ENCODE peak calls at places on chromosomes 4 and X, in seven cellular contexts. R is uterus, F is upper lobe of right lung, P is sigmoid colon, N is left lung, G is tibial artery, S is kidney. B is an unnamed sample.

GRCh38 chr4:57037982-57038604 is 59.4 kb downstream of the POLR2B start:
- DNase-seq in R (peak), F (peak), P (peak), N (peak), G (peak), S (no peak), B (peak)

GRCh38 chrX:40130207-40130606 is 32.4 kb upstream of the BCOR start:
- DNase-seq in R (peak), F (no peak), P (no peak), N (no peak), G (no peak), S (no peak), B (no peak)

GRCh38 chr4:38904090-38904666 is 36.6 kb downstream of the FAM114A1 start:
- DNase-seq in R (no peak), F (no peak), P (no peak), N (no peak), G (no peak), S (no peak), B (no peak)

GRCh38 chr4:169438057-169438480 is 167.3 kb upstream of the SH3RF1 start:
- DNase-seq in R (no peak), F (no peak), P (no peak), N (no peak), G (no peak), S (no peak), B (no peak)

GRCh38 chr4:21964762-21965319 is 16.3 kb upstream of the KCNIP4 start:
- DNase-seq in R (no peak), F (no peak), P (no peak), N (no peak), G (no peak), S (no peak), B (no peak)

GRCh38 chrX:40340116-40340515 is 240.7 kb upstream of the ATP6AP2 start:
- DNase-seq in R (no peak), F (no peak), P (no peak), N (no peak), G (no peak), S (no peak), B (no peak)

GRCh38 chr4:137794779-137795178 is 262.5 kb upstream of the PCDH18 start:
- DNase-seq in R (no peak), F (no peak), P (no peak), N (no peak), G (no peak), S (no peak), B (no peak)

GRCh38 chr4:53557601-53558000 is 33.7 kb downstream of the LNX1 start:
- DNase-seq in R (no peak), F (no peak), P (no peak), N (no peak), G (no peak), S (no peak), B (no peak)

GRCh38 chr4:112098841-112099240 is 46.4 kb upstream of the FAM241A start:
- DNase-seq in R (no peak), F (no peak), P (no peak), N (no peak), G (no peak), S (no peak), B (no peak)

GRCh38 chrX:155747520-155747919 is 133.6 kb upstream of the VAMP7 start:
- DNase-seq in R (peak), F (no peak), P (no peak), N (no peak), G (peak), S (peak), B (no peak)

GRCh38 chr4:18180892-18181291 is 159.3 kb upstream of the LCORL start:
- DNase-seq in R (no peak), F (no peak), P (no peak), N (no peak), G (no peak), S (no peak), B (no peak)

GRCh38 chrX:9927638-9928037 is 39.5 kb upstream of the CLDN34 start:
- DNase-seq in R (no peak), F (no peak), P (no peak), N (no peak), G (no peak), S (no peak), B (no peak)

GRCh38 chr4:95465010-95465409 is 83.8 kb downstream of the UNC5C start:
- DNase-seq in R (no peak), F (no peak), P (no peak), N (no peak), G (no peak), S (no peak), B (no peak)

GRCh38 chr4:87575408-87575807 is 32.9 kb upstream of the DSPP start:
- DNase-seq in R (no peak), F (no peak), P (no peak), N (no peak), G (no peak), S (no peak), B (no peak)

GRCh38 chr4:183431614-183432013 is 12.8 kb upstream of the CDKN2AIP start:
- DNase-seq in R (no peak), F (no peak), P (no peak), N (no peak), G (no peak), S (no peak), B (no peak)

GRCh38 chr4:152408514-152409327 is 127.2 kb downstream of the FBXW7 start:
- DNase-seq in R (no peak), F (no peak), P (no peak), N (no peak), G (no peak), S (no peak), B (no peak)

GRCh38 chr4:147370473-147370872 is 110.4 kb upstream of the EDNRA start:
- DNase-seq in R (no peak), F (no peak), P (no peak), N (no peak), G (no peak), S (no peak), B (no peak)

GRCh38 chrX:153776611-153777045 is 4.2 kb upstream of the SRPK3 start:
- DNase-seq in R (no peak), F (no peak), P (peak), N (no peak), G (no peak), S (peak), B (no peak)

GRCh38 chr4:114386637-114387233 is 211.9 kb upstream of the UGT8 start:
- DNase-seq in R (no peak), F (no peak), P (no peak), N (no peak), G (no peak), S (no peak), B (no peak)

GRCh38 chr4:545612-546011 is 30.5 kb downstream of the TMEM271 start:
- DNase-seq in R (no peak), F (no peak), P (no peak), N (no peak), G (no peak), S (peak), B (no peak)

GRCh38 chrX:110194977-110195376 is 122.9 kb downstream of the AMMECR1 start:
- DNase-seq in R (no peak), F (no peak), P (no peak), N (no peak), G (no peak), S (no peak), B (no peak)

GRCh38 chr4:145298885-145299284 is 118.5 kb upstream of the OTUD4 start:
- DNase-seq in R (no peak), F (no peak), P (no peak), N (no peak), G (no peak), S (no peak), B (no peak)

GRCh38 chrX:37745354-37745753 is 34.5 kb upstream of the CYBB start:
- DNase-seq in R (peak), F (peak), P (peak), N (peak), G (peak), S (peak), B (peak)

GRCh38 chr4:121938282-121939092 is 13.4 kb downstream of the TRPC3 start:
- DNase-seq in R (no peak), F (no peak), P (no peak), N (no peak), G (no peak), S (no peak), B (no peak)

GRCh38 chr4:121946644-121947043 is 5.2 kb downstream of the TRPC3 start:
- DNase-seq in R (no peak), F (no peak), P (no peak), N (no peak), G (no peak), S (no peak), B (no peak)

GRCh38 chr4:121939690-121940089 is 12.2 kb downstream of the TRPC3 start:
- DNase-seq in R (no peak), F (no peak), P (no peak), N (no peak), G (no peak), S (no peak), B (no peak)

DNA sequence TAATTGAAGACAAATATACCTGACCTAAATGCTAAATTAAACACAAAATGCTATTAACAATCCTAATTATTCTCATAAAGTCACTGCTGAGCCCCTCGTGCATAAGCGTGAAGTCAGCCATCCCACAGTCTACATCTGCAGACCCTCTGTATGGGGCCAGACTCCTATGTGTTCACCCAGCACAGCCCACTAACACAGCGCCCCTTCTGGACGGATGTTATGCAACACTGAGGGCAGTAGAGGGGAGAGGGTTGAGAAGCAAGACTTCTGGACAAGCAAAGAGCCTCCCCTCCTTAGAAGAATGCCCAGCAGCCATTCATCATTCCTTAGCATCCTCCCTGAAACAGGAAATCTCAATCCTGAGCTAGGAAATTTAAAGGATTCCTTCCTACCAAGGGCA is 7.9 kb downstream of the TRPC3 start:
- DNase-seq in R (no peak), F (no peak), P (no peak), N (no peak), G (no peak), S (peak), B (no peak)
- TF ChIP-seq CTCF in R (no peak), F (no peak), P (no peak), N (no peak), G (no peak), S (no peak), B (no peak)

DNA sequence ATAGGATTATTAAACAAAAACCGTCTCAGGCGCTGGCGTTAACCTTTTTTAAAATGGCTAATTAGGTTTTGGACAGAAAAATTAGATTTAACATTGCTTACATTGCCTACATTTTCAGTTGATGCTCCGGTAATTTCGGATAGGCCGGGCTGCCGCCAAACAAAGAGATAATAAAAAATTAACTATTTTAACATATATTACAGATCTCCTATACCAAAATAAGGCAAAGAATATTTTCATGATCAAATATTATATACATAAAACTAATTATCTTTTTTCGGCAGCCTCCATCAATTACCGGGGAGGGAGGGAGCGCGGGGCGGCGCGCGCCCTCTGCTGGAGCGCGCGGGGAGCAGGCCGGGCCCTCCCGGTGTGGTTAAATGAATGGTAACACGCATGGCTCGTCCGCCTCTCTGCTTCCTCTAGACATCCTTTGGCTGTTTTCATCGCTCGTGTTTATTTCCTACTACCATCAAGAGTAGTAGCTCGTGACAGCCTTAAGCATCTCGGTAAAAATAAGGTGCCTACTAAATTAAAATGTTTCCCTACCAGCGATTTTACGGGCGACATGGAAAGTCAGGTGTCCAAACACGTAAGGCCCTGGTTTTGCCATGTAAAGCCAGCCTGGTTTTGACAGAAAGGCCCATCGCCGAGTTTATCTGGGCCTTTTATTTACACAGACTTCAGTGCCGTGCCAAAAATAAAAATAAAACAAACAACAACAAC is 52.4 kb upstream of the TMEM33 start:
- DNase-seq in R (no peak), F (peak), P (no peak), N (peak), G (no peak), S (no peak), B (no peak)
- H3K4me3 ChIP-seq in R (peak), F (peak), P (peak), N (peak), G (peak), S (peak), B (peak)

GRCh38 chrX:42710452-42710851 is 67.5 kb downstream of the PPP1R2C start:
- DNase-seq in R (no peak), F (no peak), P (no peak), N (no peak), G (no peak), S (no peak), B (no peak)

GRCh38 chrX:42704454-42704853 is 73.5 kb downstream of the PPP1R2C start:
- DNase-seq in R (no peak), F (no peak), P (no peak), N (no peak), G (no peak), S (no peak), B (no peak)

GRCh38 chrX:42707742-42708141 is 70.2 kb downstream of the PPP1R2C start:
- DNase-seq in R (no peak), F (no peak), P (no peak), N (no peak), G (no peak), S (no peak), B (no peak)

GRCh38 chrX:42708222-42708621 is 69.7 kb downstream of the PPP1R2C start:
- DNase-seq in R (no peak), F (no peak), P (no peak), N (no peak), G (no peak), S (no peak), B (no peak)
- H3K27ac ChIP-seq in R (no peak), F (no peak), P (no peak), N (no peak), G (no peak), S (no peak), B (no peak)

DNA sequence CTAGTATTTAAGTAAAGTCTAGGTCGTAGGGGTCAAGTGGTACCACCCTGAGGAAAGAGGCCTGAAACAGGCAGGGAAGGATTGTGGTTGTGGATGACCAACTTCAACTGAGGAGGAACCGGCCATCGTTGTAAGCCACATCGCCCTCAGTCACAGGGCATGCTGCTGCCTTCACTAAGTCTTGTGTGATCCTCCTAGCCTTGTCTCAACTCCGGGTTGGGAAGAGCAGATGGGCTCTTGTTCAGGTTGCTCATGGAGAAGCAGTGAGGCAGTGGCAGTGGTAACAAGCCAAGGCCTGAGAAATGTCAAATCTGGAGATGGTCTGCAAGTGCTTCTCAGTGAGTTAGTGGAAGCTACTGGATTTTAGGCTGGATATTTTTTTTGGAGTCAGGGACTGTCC is 22.8 kb upstream of the NKX3-2 start:
- DNase-seq in R (no peak), F (no peak), P (no peak), N (no peak), G (no peak), S (no peak), B (no peak)
- TF ChIP-seq CTCF in R (no peak), F (no peak), P (no peak), N (no peak), G (no peak), S (no peak), B (no peak)

DNA sequence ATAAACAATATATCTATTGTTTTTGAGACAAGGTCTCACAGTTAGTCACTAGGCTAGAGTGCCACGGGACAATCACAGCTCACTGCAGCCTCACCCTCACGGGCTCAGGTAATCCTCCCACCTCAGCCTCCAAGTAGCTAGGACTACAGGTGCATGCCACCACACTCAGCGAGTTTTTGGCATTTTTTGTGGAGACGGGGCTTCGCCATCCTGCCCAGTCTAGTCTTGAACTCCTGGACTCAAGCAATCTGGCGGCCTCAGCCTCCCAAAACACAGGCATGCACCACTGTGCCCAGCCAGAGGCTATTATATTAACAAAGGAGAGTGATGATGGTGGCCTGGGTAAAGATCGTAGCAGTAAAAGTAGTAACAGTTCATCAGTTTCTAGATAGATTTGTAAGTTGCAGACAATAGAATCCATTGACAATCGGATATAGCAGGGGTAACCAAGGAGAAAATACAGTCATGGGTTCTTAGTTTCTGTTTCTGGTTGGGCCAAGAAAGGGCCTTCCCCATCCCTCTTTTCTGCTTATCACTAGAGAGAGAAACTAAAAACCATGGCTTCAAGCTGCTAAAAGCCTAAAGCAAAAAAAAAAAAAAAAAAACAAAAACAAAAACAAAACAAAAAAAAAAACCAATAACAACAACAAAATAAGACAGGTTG is 60.6 kb downstream of the ANXA10 start:
- DNase-seq in R (no peak), F (no peak), P (no peak), N (no peak), G (no peak), S (no peak), B (no peak)
- H3K4me3 ChIP-seq in R (no peak), F (peak), P (no peak), N (no peak), G (no peak), S (peak), B (no peak)